ENCODE peak calls at places on chromosome 5, in ten cellular contexts. C is fibroblast of mammary gland; V is ovary; K is pancreas; L is heart left ventricle; R is NCI-H1930; S is stimulated activated CD4-positive, alpha-beta T cell treated with anti-CD3 and anti-CD28 coated beads, Interleukin-12 subunit alpha, Interleukin-12 subunit beta, amount 100 ng/mL, for 4 hours; F is stimulated activated naive CD8-positive, alpha-beta T cell treated with anti-CD3 and anti-CD28 coated beads, Interleukin-15, Interleukin-2, amounts not matched to agents 100 U/mL and 50 U/mL, for 24 hours; E is NCI-H2171 treated with DMSO at 0.1 percent for 48 hours; P is cardiac muscle cell. I is an unnamed sample.

GRCh38 chr5:180499684-180500083 is 5.5 kb downstream of the CNOT6 start:
- DNase-seq in C (no peak), V (no peak), K (no peak), L (no peak), R (no peak), S (no peak), F (no peak), E (no peak), P (no peak), I (no peak)

GRCh38 chr5:11477786-11478185 is 426.5 kb downstream of the CTNND2 start:
- DNase-seq in C (peak), V (no peak), K (no peak), L (no peak), R (no peak), S (no peak), F (no peak), E (no peak), P (no peak), I (no peak)

GRCh38 chr5:136132087-136132486 is 558 bp upstream of the SMAD5 start:
- DNase-seq in C (no peak), V (peak), K (no peak), L (peak), R (no peak), S (no peak), F (peak), E (no peak), P (no peak), I (no peak)

GRCh38 chr5:151569132-151570046 is 21.7 kb downstream of the FAT2 start:
- DNase-seq in C (peak), V (no peak), K (no peak), L (no peak), R (no peak), S (peak), F (peak), E (no peak), P (peak), I (no peak)

GRCh38 chr5:16666861-16667481 is 50.2 kb upstream of the RETREG1 start:
- DNase-seq in C (no peak), V (no peak), K (peak), L (peak), R (peak), S (peak), F (peak), E (peak), P (peak), I (no peak)

GRCh38 chr5:127585661-127586060 is 63.2 kb upstream of the CTXN3 start:
- DNase-seq in C (no peak), V (no peak), K (no peak), L (no peak), R (no peak), S (no peak), F (no peak), E (no peak), P (no peak), I (no peak)

GRCh38 chr5:57195060-57195459 is 21.2 kb downstream of the GPBP1 start:
- DNase-seq in C (no peak), V (no peak), K (no peak), L (no peak), R (no peak), S (no peak), F (no peak), E (no peak), P (no peak), I (no peak)

GRCh38 chr5:133565993-133566392 is 46.3 kb downstream of the FSTL4 start:
- DNase-seq in C (peak), V (no peak), K (no peak), L (no peak), R (no peak), S (peak), F (peak), E (no peak), P (peak), I (peak)

GRCh38 chr5:155303134-155303533 is 289.6 kb downstream of the KIF4B start:
- DNase-seq in C (no peak), V (no peak), K (no peak), L (no peak), R (no peak), S (no peak), F (no peak), E (no peak), P (no peak), I (no peak)

GRCh38 chr5:11385901-11386293 is 518.3 kb downstream of the CTNND2 start:
- DNase-seq in C (no peak), V (no peak), K (no peak), L (no peak), R (no peak), S (no peak), F (no peak), E (peak), P (no peak), I (no peak)

GRCh38 chr5:72604111-72604792 is 97.0 kb upstream of the ZNF366 start:
- DNase-seq in C (peak), V (no peak), K (no peak), L (no peak), R (no peak), S (no peak), F (no peak), E (no peak), P (peak), I (no peak)

GRCh38 chr5:40258205-40258604 is 421.5 kb upstream of the PTGER4 start:
- DNase-seq in C (no peak), V (no peak), K (no peak), L (no peak), R (no peak), S (no peak), F (no peak), E (no peak), P (peak), I (no peak)

GRCh38 chr5:133861161-133861737 is 107.2 kb downstream of the C5orf15 start:
- DNase-seq in C (no peak), V (no peak), K (no peak), L (no peak), R (no peak), S (peak), F (peak), E (no peak), P (no peak), I (no peak)

GRCh38 chr5:126446498-126447224 is 23.5 kb downstream of the GRAMD2B start:
- DNase-seq in C (peak), V (no peak), K (no peak), L (no peak), R (no peak), S (peak), F (peak), E (no peak), P (peak), I (no peak)

GRCh38 chr5:127911619-127912018 is 171.9 kb upstream of the SLC12A2 start:
- DNase-seq in C (no peak), V (no peak), K (no peak), L (no peak), R (no peak), S (no peak), F (no peak), E (no peak), P (no peak), I (no peak)

GRCh38 chr5:40600383-40600782 is 79.3 kb upstream of the PTGER4 start:
- DNase-seq in C (no peak), V (no peak), K (no peak), L (no peak), R (no peak), S (no peak), F (no peak), E (no peak), P (no peak), I (no peak)

GRCh38 chr5:89735108-89735507 is 674.4 kb downstream of the CETN3 start:
- DNase-seq in C (peak), V (no peak), K (no peak), L (no peak), R (no peak), S (no peak), F (no peak), E (no peak), P (peak), I (no peak)

GRCh38 chr5:144122081-144122480 is 48.4 kb downstream of the YIPF5 start:
- DNase-seq in C (no peak), V (no peak), K (no peak), L (no peak), R (no peak), S (no peak), F (no peak), E (no peak), P (no peak), I (no peak)

GRCh38 chr5:172187118-172188032 is 649 bp downstream of the STK10 start:
- DNase-seq in C (peak), V (peak), K (peak), L (peak), R (no peak), S (peak), F (peak), E (no peak), P (peak), I (no peak)

GRCh38 chr5:37533851-37534250 is 154.7 kb downstream of the WDR70 start:
- DNase-seq in C (peak), V (no peak), K (no peak), L (no peak), R (no peak), S (no peak), F (no peak), E (no peak), P (no peak), I (no peak)

GRCh38 chr5:74391410-74391809 is 249.1 kb downstream of the ENC1 start:
- DNase-seq in C (no peak), V (no peak), K (no peak), L (no peak), R (no peak), S (no peak), F (no peak), E (no peak), P (no peak), I (no peak)

GRCh38 chr5:40405230-40405629 is 274.5 kb upstream of the PTGER4 start:
- DNase-seq in C (peak), V (no peak), K (no peak), L (no peak), R (no peak), S (no peak), F (no peak), E (no peak), P (peak), I (no peak)

GRCh38 chr5:153517105-153517700 is 26.7 kb downstream of the GRIA1 start:
- DNase-seq in C (no peak), V (no peak), K (no peak), L (no peak), R (no peak), S (no peak), F (no peak), E (peak), P (no peak), I (no peak)

GRCh38 chr5:34740306-34740891 is 84.3 kb downstream of the RAI14 start:
- DNase-seq in C (no peak), V (peak), K (no peak), L (peak), R (no peak), S (no peak), F (no peak), E (no peak), P (peak), I (no peak)

GRCh38 chr5:64292611-64293215 is 127.1 kb downstream of the RNF180 start:
- DNase-seq in C (no peak), V (no peak), K (no peak), L (no peak), R (no peak), S (no peak), F (no peak), E (no peak), P (peak), I (no peak)

GRCh38 chr5:53677632-53678031 is 117.2 kb downstream of the NDUFS4 start:
- DNase-seq in C (no peak), V (no peak), K (no peak), L (no peak), R (no peak), S (no peak), F (no peak), E (no peak), P (no peak), I (no peak)